ENCODE peak calls at places on chromosomes 13 and 19, in four cellular contexts. L is GM12878, R is WTC11, S is K562. J is an unnamed sample.

GRCh38 chr13:33711441-33711840 is 106.5 kb upstream of the RFC3 start:
- DNase-seq in R (no peak), S (no peak), L (no peak), J (no peak)

GRCh38 chr19:38266981-38267597 is 2.7 kb downstream of the SPINT2 start:
- DNase-seq in L (no peak), S (peak), R (no peak), J (peak)

GRCh38 chr19:13103961-13104847 is 1.5 kb upstream of the LYL1 start:
- DNase-seq in S (peak), L (no peak), R (peak), J (no peak)

GRCh38 chr19:10069046-10069445 is 17.1 kb upstream of the SHFL start:
- DNase-seq in L (no peak), S (peak), R (no peak), J (no peak)

GRCh38 chr13:105972811-105973590 is 562.5 kb downstream of the EFNB2 start:
- DNase-seq in S (no peak), R (no peak), L (no peak), J (no peak)

GRCh38 chr13:94169783-94170513 is 309.5 kb downstream of the DCT start:
- DNase-seq in R (peak), S (no peak), L (no peak), J (no peak)

GRCh38 chr13:37618554-37618953 is 20.0 kb upstream of the POSTN start:
- DNase-seq in S (no peak), L (no peak), R (no peak), J (no peak)

GRCh38 chr13:47409778-47410177 is 512.9 kb upstream of the HTR2A start:
- DNase-seq in S (no peak), L (no peak), R (no peak), J (no peak)

GRCh38 chr19:30338878-30339623 is 33.1 kb upstream of the ZNF536 start:
- DNase-seq in R (no peak), S (no peak), L (no peak), J (no peak)

GRCh38 chr13:49731766-49732165 is 40.5 kb upstream of the EBPL start:
- DNase-seq in S (no peak), L (no peak), R (no peak), J (no peak)

GRCh38 chr19:32203161-32203560 is 142.2 kb upstream of the ZNF507 start:
- DNase-seq in L (no peak), R (no peak), S (no peak), J (no peak)

GRCh38 chr13:93397619-93398018 is 171.0 kb downstream of the GPC6 start:
- DNase-seq in L (no peak), R (no peak), S (no peak), J (no peak)

GRCh38 chr19:1130801-1131717 is 27.3 kb downstream of the GPX4 start:
- DNase-seq in S (no peak), L (no peak), R (no peak), J (no peak)

GRCh38 chr13:24308068-24308445 is 1.3 kb upstream of the C1QTNF9 start:
- DNase-seq in L (no peak), S (no peak), R (no peak), J (no peak)

GRCh38 chr19:492091-492531 is 4.2 kb upstream of the MADCAM1 start:
- DNase-seq in S (peak), R (peak), L (no peak), J (no peak)

DNA sequence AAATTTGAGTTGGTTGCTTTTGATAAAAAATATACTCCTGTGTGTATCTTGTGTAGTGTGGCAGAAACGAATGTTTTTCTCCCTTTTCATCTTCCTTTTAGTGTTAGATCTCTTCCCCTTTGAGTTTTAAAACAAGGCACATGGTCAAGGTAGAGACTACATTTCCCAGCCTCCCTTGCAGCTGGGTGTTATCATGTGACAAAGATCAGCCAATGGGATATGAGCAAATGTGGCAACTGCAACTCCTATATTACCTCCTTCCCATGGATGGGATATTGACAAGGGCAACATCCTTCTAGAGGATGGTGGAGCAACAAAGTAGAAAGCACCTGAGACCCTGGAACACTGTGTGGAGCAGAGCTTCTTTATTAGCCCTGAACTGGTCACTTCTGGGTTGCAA is 42.4 kb downstream of the ADGRE3 start:
- DNase-seq in S (peak), R (peak), L (peak), J (peak)
- TF ChIP-seq NR2C2 in S (no peak), R (no peak), L (no peak), J (no peak)

DNA sequence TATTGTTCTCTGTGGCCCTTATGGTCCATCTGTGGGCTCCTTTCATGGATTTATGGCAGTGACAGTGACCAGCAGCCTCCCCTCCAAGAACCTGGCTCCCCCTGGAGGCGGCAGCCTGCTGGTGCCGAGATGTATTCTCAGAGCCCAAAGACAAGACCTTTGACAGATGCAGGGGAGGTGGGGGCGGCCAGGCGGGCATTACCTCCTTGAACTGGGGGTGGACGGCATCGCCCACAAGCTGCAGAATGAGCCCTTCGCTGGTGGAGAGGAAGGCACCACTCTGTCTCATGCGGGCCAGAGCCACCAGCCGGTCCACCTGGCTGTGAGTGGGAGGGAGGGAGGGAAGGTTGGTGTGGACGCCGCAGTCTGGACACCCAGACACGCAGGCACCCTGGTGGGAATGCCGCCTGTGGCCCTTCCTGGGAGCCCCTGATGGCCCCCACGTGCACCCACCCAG is 6.6 kb downstream of the ISOC2 start:
- DNase-seq in L (no peak), R (peak), S (peak), J (peak)
- TF ChIP-seq NR2C2 in L (no peak), R (no peak), S (no peak), J (no peak)

GRCh38 chr19:19274716-19275115 is 1.6 kb upstream of the TM6SF2 start:
- DNase-seq in L (no peak), S (no peak), R (no peak), J (no peak)
- TF ChIP-seq NR2C2 in L (no peak), S (no peak), R (no peak), J (no peak)

GRCh38 chr13:104868806-104869205 is 1666.7 kb downstream of the EFNB2 start:
- DNase-seq in L (no peak), R (no peak), S (no peak), J (no peak)

GRCh38 chr13:104872153-104872552 is 1663.3 kb downstream of the EFNB2 start:
- DNase-seq in R (no peak), S (no peak), L (no peak), J (no peak)

GRCh38 chr13:104875008-104875762 is 1660.3 kb downstream of the EFNB2 start:
- DNase-seq in L (no peak), S (no peak), R (no peak), J (no peak)

GRCh38 chr13:104869501-104869900 is 1666.0 kb downstream of the EFNB2 start:
- DNase-seq in L (no peak), R (no peak), S (no peak), J (no peak)

GRCh38 chr13:104871456-104871855 is 1664.0 kb downstream of the EFNB2 start:
- DNase-seq in R (no peak), L (no peak), S (no peak), J (no peak)
- TF ChIP-seq NR2C2 in R (no peak), L (no peak), S (no peak), J (no peak)

GRCh38 chr19:46133777-46134231 is 9.3 kb upstream of the IGFL3 start:
- DNase-seq in S (no peak), R (no peak), L (no peak), J (no peak)

GRCh38 chr19:46133101-46133627 is 8.7 kb upstream of the IGFL3 start:
- DNase-seq in S (no peak), L (peak), R (peak), J (peak)

GRCh38 chr19:46131485-46132143 is 7.1 kb upstream of the IGFL3 start:
- DNase-seq in R (no peak), L (no peak), S (no peak), J (no peak)

GRCh38 chr19:46132508-46133100 is 8.1 kb upstream of the IGFL3 start:
- DNase-seq in R (no peak), S (no peak), L (no peak), J (no peak)

GRCh38 chr19:46134527-46134926 is 10.0 kb upstream of the IGFL3 start:
- DNase-seq in L (no peak), R (no peak), S (no peak), J (no peak)
- TF ChIP-seq NR2C2 in L (no peak), R (no peak), S (no peak), J (no peak)

GRCh38 chr19:3556978-3557460 is 367 bp downstream of the MFSD12 start:
- DNase-seq in S (peak), L (no peak), R (peak), J (no peak)
- TF ChIP-seq NR2C2 in S (no peak), L (no peak), R (no peak), J (no peak)

GRCh38 chr19:48813123-48813911 is 2.5 kb upstream of the BCAT2 start:
- DNase-seq in S (peak), L (no peak), R (peak), J (peak)
- TF ChIP-seq NR2C2 in S (no peak), L (no peak), R (no peak), J (no peak)

GRCh38 chr19:47550129-47550528 is 22.8 kb downstream of the ZNF541 start:
- DNase-seq in L (no peak), R (no peak), S (no peak), J (no peak)
- TF ChIP-seq NR2C2 in L (no peak), R (no peak), S (no peak), J (no peak)